ENCODE peak calls at places on chromosomes 4 and X, in ten cellular contexts. V is tibial artery; H is PC-3; D is WTC11; Z is fibroblast of mammary gland; X is activated CD8-positive, alpha-beta T cell treated with anti-CD3 and anti-CD28 coated beads for 36 hours; M is breast epithelium; P is Calu3; N is neural progenitor cell; T is AG10803. F is an unnamed sample.

GRCh38 chrX:125398959-125399440 is 79.3 kb downstream of the TEX13C start:
- DNase-seq in V (no peak), H (no peak), D (no peak), Z (no peak), X (no peak), M (no peak), P (no peak), N (no peak), T (no peak), F (no peak)

GRCh38 chr4:89674876-89675459 is 162.0 kb downstream of the SNCA start:
- DNase-seq in V (no peak), H (no peak), D (no peak), Z (no peak), X (no peak), M (no peak), P (no peak), N (no peak), T (no peak), F (no peak)

GRCh38 chr4:98470366-98470765 is 188.0 kb downstream of the TSPAN5 start:
- DNase-seq in V (no peak), H (no peak), D (no peak), Z (no peak), X (no peak), M (no peak), P (no peak), N (no peak), T (no peak), F (no peak)

GRCh38 chr4:137267024-137267423 is 265.3 kb downstream of the PCDH18 start:
- DNase-seq in V (no peak), H (peak; percentile 24), D (no peak), Z (peak; percentile 75), X (no peak), M (no peak), P (no peak), N (no peak), T (peak; percentile 71), F (peak; percentile 50)

GRCh38 chrX:64198046-64198445 is 7.5 kb downstream of the AMER1 start:
- DNase-seq in V (no peak), H (no peak), D (no peak), Z (no peak), X (no peak), M (no peak), P (no peak), N (no peak), T (no peak), F (no peak)

GRCh38 chr4:101356928-101357327 is 9.6 kb upstream of the PPP3CA start:
- DNase-seq in V (no peak), H (peak; percentile 92), D (no peak), Z (peak; percentile 93), X (no peak), M (no peak), P (peak; percentile 55), N (no peak), T (peak; percentile 96), F (peak; percentile 86)

GRCh38 chrX:122818068-122818467 is 366.0 kb upstream of the GRIA3 start:
- DNase-seq in V (no peak), H (no peak), D (no peak), Z (no peak), X (no peak), M (no peak), P (no peak), N (no peak), T (no peak), F (no peak)

GRCh38 chrX:120365320-120365719 is 3.4 kb downstream of the ATP1B4 start:
- DNase-seq in V (no peak), H (peak; percentile 46), D (peak; percentile 74), Z (peak; percentile 14), X (peak; percentile 68), M (no peak), P (peak; percentile 63), N (peak; percentile 68), T (peak; percentile 3), F (peak; percentile 52)

GRCh38 chr4:51884055-51884454 is 41.1 kb downstream of the DCUN1D4 start:
- DNase-seq in V (no peak), H (no peak), D (no peak), Z (no peak), X (no peak), M (no peak), P (no peak), N (peak; percentile 55), T (no peak), F (no peak)

GRCh38 chr4:77433102-77433733 is 172.4 kb upstream of the CXCL13 start:
- DNase-seq in V (no peak), H (peak; percentile 62), D (no peak), Z (peak; percentile 52), X (peak; percentile 20), M (no peak), P (peak; percentile 20), N (peak; percentile 64), T (peak; percentile 12), F (peak; percentile 72)

GRCh38 chrX:100895365-100896075 is 21.4 kb upstream of the NOX1 start:
- DNase-seq in V (no peak), H (peak; percentile 69), D (peak; percentile 35), Z (peak; percentile 51), X (peak; percentile 39), M (no peak), P (peak; percentile 49), N (peak; percentile 57), T (peak; percentile 33), F (peak; percentile 62)

DNA sequence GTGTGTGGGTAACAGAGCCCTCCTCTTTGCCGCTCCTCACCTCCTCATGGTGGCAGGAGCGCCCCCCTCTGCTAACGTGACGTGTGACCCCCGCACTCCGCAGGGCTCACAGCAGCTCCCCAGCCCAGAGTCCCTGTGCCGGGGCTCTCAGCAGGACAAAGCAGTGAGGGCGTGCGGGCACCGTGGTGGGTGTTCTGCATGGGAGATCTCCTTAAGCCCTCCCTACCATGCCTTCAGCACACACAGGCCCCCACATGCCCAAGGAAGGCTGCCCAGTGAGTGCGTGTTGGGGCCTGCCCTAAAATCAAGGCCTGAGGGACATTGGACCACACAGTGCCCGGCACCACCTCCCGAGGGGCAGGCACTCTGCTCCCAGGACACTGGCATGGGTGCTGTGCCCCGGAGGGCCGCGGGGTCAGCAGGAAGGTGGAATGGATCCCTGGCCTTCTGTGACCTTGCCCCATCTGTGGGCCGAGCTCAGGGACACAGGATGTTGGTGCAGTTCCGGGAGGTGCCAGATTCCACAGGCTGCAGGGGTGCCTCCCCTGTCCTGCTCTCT is 10.1 kb downstream of the PSAPL1 start:
- DNase-seq in V (peak; percentile 57), H (no peak), D (peak; percentile 23), Z (no peak), X (no peak), M (peak; percentile 45), P (no peak), N (no peak), T (no peak), F (peak; percentile 14)
- TF ChIP-seq CTCF in V (no peak), H (no peak), D (no peak), Z (no peak), X (no peak), M (no peak), P (no peak), N (no peak), T (no peak), F (no peak)

GRCh38 chr4:17109126-17109525 is 210.7 kb upstream of the LDB2 start:
- DNase-seq in V (no peak), H (no peak), D (no peak), Z (peak; percentile 48), X (no peak), M (no peak), P (no peak), N (no peak), T (peak; percentile 79), F (no peak)

GRCh38 chr4:17117746-17118145 is 219.3 kb upstream of the LDB2 start:
- DNase-seq in V (no peak), H (no peak), D (no peak), Z (no peak), X (no peak), M (no peak), P (no peak), N (no peak), T (no peak), F (no peak)

GRCh38 chr4:17115546-17115945 is 217.1 kb upstream of the LDB2 start:
- DNase-seq in V (no peak), H (no peak), D (no peak), Z (no peak), X (no peak), M (no peak), P (no peak), N (no peak), T (no peak), F (no peak)

GRCh38 chr4:17111436-17111835 is 213.0 kb upstream of the LDB2 start:
- DNase-seq in V (no peak), H (no peak), D (no peak), Z (peak; percentile 25), X (no peak), M (no peak), P (no peak), N (no peak), T (peak; percentile 38), F (no peak)

DNA sequence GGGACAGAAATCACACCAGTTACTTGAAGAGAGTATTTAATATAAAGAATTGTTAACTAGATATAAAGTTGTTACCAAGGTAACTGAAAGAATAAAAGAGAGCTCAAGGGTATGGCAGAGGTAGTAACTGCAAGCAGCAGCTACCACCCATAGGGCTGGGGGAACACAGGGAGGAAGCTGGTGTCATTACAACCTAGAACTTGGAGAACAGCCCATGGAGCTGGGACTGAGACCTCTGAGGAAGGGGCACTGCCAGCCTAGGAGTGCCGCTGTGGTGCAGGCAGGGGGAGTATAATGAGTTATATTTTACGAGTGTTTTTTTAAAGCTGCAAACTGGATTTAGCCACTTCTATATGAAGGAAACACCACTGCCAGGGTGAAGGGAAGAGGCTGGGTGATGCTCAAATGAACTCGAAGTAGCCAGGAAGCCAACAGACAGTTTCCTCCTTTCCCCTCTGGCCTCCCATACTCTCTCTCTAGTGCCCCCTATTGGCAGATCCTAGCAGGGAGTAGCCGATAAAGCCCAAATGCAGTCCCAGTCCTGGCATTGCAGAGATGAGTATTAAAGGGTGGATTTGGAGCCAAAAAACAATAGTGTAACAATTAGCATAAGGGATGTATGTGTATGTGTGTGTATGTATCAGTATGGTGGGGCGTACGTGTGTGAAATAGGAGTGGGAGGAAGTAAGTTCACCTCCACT is 213.7 kb upstream of the LDB2 start:
- DNase-seq in V (no peak), H (no peak), D (peak; percentile 68), Z (peak; percentile 33), X (peak; percentile 13), M (no peak), P (peak; percentile 12), N (peak; percentile 79), T (no peak), F (peak; percentile 63)
- TF ChIP-seq CTCF in V (no peak), H (peak; percentile 50), D (peak; percentile 68), Z (peak; percentile 68), X (peak; percentile 26), M (no peak), P (no peak), N (peak; percentile 83), T (peak; percentile 42), F (peak; percentile 35)

DNA sequence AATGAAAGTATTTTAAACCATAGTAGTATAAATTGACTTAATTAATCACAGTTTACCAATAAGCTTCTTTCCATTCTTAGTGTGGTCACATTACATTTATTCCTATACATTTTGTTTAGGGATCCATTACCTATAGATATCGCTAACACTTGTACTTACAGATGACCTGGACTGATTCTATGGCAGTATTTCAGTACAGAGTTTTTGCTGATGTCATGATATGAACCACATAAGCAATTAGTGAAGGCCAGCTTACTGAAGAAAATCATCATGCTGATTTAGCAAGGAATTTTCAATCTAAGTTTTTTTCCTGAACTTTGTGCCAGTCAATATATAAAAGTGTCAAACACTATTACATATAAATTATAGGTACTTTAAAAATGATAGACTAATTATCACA is 113.4 kb upstream of the HPGD start:
- DNase-seq in V (no peak), H (no peak), D (no peak), Z (no peak), X (no peak), M (no peak), P (no peak), N (no peak), T (no peak), F (no peak)
- TF ChIP-seq CTCF in V (no peak), H (no peak), D (no peak), Z (no peak), X (no peak), M (no peak), P (no peak), N (no peak), T (no peak), F (no peak)

GRCh38 chr4:120918788-120919187 is 3.7 kb downstream of the PRDM5 start:
- DNase-seq in V (no peak), H (no peak), D (no peak), Z (no peak), X (no peak), M (no peak), P (no peak), N (no peak), T (peak; percentile 66), F (no peak)
- TF ChIP-seq CTCF in V (no peak), H (no peak), D (no peak), Z (no peak), X (no peak), M (no peak), P (no peak), N (no peak), T (no peak), F (no peak)